ENCODE peak calls at places on chromosomes 2 and 18, in four cellular contexts. One of them, this sample, is unnamed.

GRCh38 chr2:193294371-193294770 is 1099.6 kb upstream of the TMEFF2 start:
- DNase-seq in WTC11: no peak
- DNase-seq in SK-N-SH: no peak
- DNase-seq in H1: no peak
- DNase-seq in this sample: no peak

GRCh38 chr2:215311625-215312394 is at the start of gene ATIC:
- DNase-seq in WTC11: peak; percentile 95
- DNase-seq in SK-N-SH: peak; percentile 96
- DNase-seq in H1: peak; percentile 91
- DNase-seq in this sample: peak; percentile 85

GRCh38 chr2:151570191-151570590 is 160.5 kb downstream of the RIF1 start:
- DNase-seq in WTC11: no peak
- DNase-seq in SK-N-SH: no peak
- DNase-seq in H1: no peak
- DNase-seq in this sample: no peak

GRCh38 chr18:59273936-59274928 is 978 bp upstream of the RAX start:
- DNase-seq in WTC11: peak; percentile 58
- DNase-seq in SK-N-SH: no peak
- DNase-seq in H1: peak; percentile 77
- DNase-seq in this sample: no peak

GRCh38 chr18:41842886-41843285 is 112.1 kb upstream of the PIK3C3 start:
- DNase-seq in WTC11: no peak
- DNase-seq in SK-N-SH: no peak
- DNase-seq in H1: no peak
- DNase-seq in this sample: no peak

GRCh38 chr2:233803292-233803911 is 25.3 kb downstream of the MROH2A start:
- DNase-seq in WTC11: no peak
- DNase-seq in SK-N-SH: no peak
- DNase-seq in H1: peak; percentile 7
- DNase-seq in this sample: no peak

GRCh38 chr2:45826889-45827635 is 175.6 kb downstream of the PRKCE start:
- DNase-seq in WTC11: no peak
- DNase-seq in SK-N-SH: no peak
- DNase-seq in H1: no peak
- DNase-seq in this sample: no peak

GRCh38 chr2:16318474-16319195 is 347.0 kb downstream of the CYRIA start:
- DNase-seq in WTC11: no peak
- DNase-seq in SK-N-SH: no peak
- DNase-seq in H1: no peak
- DNase-seq in this sample: peak; percentile 35

GRCh38 chr18:59029663-59030421 is 109.8 kb upstream of the SEC11C start:
- DNase-seq in WTC11: no peak
- DNase-seq in SK-N-SH: no peak
- DNase-seq in H1: peak; percentile 48
- DNase-seq in this sample: no peak

GRCh38 chr2:121634354-121635307 is 14.6 kb downstream of the CLASP1 start:
- DNase-seq in WTC11: no peak
- DNase-seq in SK-N-SH: no peak
- DNase-seq in H1: no peak
- DNase-seq in this sample: no peak

GRCh38 chr2:242011991-242012764 is 142.6 kb downstream of the RTP5 start:
- DNase-seq in WTC11: no peak
- DNase-seq in SK-N-SH: no peak
- DNase-seq in H1: no peak
- DNase-seq in this sample: no peak

GRCh38 chr2:227592694-227593387 is 5.9 kb upstream of the SCYGR2 start:
- DNase-seq in WTC11: no peak
- DNase-seq in SK-N-SH: no peak
- DNase-seq in H1: no peak
- DNase-seq in this sample: no peak

GRCh38 chr18:40414155-40414754 is 1540.8 kb upstream of the PIK3C3 start:
- DNase-seq in WTC11: no peak
- DNase-seq in SK-N-SH: no peak
- DNase-seq in H1: no peak
- DNase-seq in this sample: no peak

GRCh38 chr2:101152195-101153076 is 1.3 kb upstream of the TBC1D8 start:
- DNase-seq in WTC11: peak; percentile 58
- DNase-seq in SK-N-SH: peak; percentile 47
- DNase-seq in H1: peak; percentile 76
- DNase-seq in this sample: peak; percentile 56

GRCh38 chr2:220198911-220199310 is 571.5 kb downstream of the SLC4A3 start:
- DNase-seq in WTC11: no peak
- DNase-seq in SK-N-SH: no peak
- DNase-seq in H1: no peak
- DNase-seq in this sample: no peak

GRCh38 chr2:3656762-3657691 is 973 bp upstream of the ALLC start:
- DNase-seq in WTC11: no peak
- DNase-seq in SK-N-SH: no peak
- DNase-seq in H1: no peak
- DNase-seq in this sample: no peak

GRCh38 chr18:64037812-64038414 is 68.0 kb downstream of the SERPINB8 start:
- DNase-seq in WTC11: no peak
- DNase-seq in SK-N-SH: peak; percentile 70
- DNase-seq in H1: no peak
- DNase-seq in this sample: peak; percentile 14

GRCh38 chr2:3041841-3042600 is 335.6 kb downstream of the EIPR1 start:
- DNase-seq in WTC11: no peak
- DNase-seq in SK-N-SH: peak; percentile 90
- DNase-seq in H1: no peak
- DNase-seq in this sample: no peak

GRCh38 chr18:24108621-24109020 is 30.2 kb upstream of the CABYR start:
- DNase-seq in WTC11: no peak
- DNase-seq in SK-N-SH: no peak
- DNase-seq in H1: no peak
- DNase-seq in this sample: no peak

GRCh38 chr18:25535495-25535894 is 183.5 kb upstream of the ZNF521 start:
- DNase-seq in WTC11: no peak
- DNase-seq in SK-N-SH: no peak
- DNase-seq in H1: no peak
- DNase-seq in this sample: no peak

GRCh38 chr2:84302513-84303412 is 156.3 kb downstream of the SUCLG1 start:
- DNase-seq in WTC11: peak; percentile 55
- DNase-seq in SK-N-SH: peak; percentile 64
- DNase-seq in H1: peak; percentile 61
- DNase-seq in this sample: peak; percentile 76

GRCh38 chr18:49486617-49486958 is 446 bp downstream of the C18orf32 start:
- DNase-seq in WTC11: no peak
- DNase-seq in SK-N-SH: no peak
- DNase-seq in H1: no peak
- DNase-seq in this sample: no peak

GRCh38 chr2:86785456-86785855 is 5.3 kb downstream of the CD8A start:
- DNase-seq in WTC11: no peak
- DNase-seq in SK-N-SH: no peak
- DNase-seq in H1: no peak
- DNase-seq in this sample: no peak

GRCh38 chr18:32093106-32093511 is 1.4 kb downstream of the RNF138 start:
- DNase-seq in WTC11: peak; percentile 52
- DNase-seq in SK-N-SH: no peak
- DNase-seq in H1: peak; percentile 68
- DNase-seq in this sample: no peak

GRCh38 chr2:2867371-2867770 is 510.2 kb downstream of the EIPR1 start:
- DNase-seq in WTC11: no peak
- DNase-seq in SK-N-SH: no peak
- DNase-seq in H1: no peak
- DNase-seq in this sample: no peak

GRCh38 chr18:52339891-52340371 is at the start of gene DCC:
- DNase-seq in WTC11: peak; percentile 68
- DNase-seq in SK-N-SH: peak; percentile 68
- DNase-seq in H1: peak; percentile 72
- DNase-seq in this sample: peak; percentile 0

GRCh38 chr2:163681765-163682164 is 54.0 kb downstream of the FIGN start:
- DNase-seq in WTC11: no peak
- DNase-seq in SK-N-SH: no peak
- DNase-seq in H1: no peak
- DNase-seq in this sample: no peak

GRCh38 chr2:109736177-109736827 is 57.8 kb upstream of the RGPD5 start:
- DNase-seq in WTC11: peak; percentile 43
- DNase-seq in SK-N-SH: peak; percentile 60
- DNase-seq in H1: no peak
- DNase-seq in this sample: peak; percentile 16

GRCh38 chr18:65365245-65365955 is 385.4 kb upstream of the CDH7 start:
- DNase-seq in WTC11: no peak
- DNase-seq in SK-N-SH: no peak
- DNase-seq in H1: no peak
- DNase-seq in this sample: no peak

GRCh38 chr18:13726972-13727331 is 479 bp downstream of the RNMT start:
- DNase-seq in WTC11: peak; percentile 52
- DNase-seq in SK-N-SH: no peak
- DNase-seq in H1: peak; percentile 69
- DNase-seq in this sample: peak; percentile 31

GRCh38 chr18:13726228-13726971 is at the start of the genes FAM210A and RNMT:
- DNase-seq in WTC11: peak; percentile 87
- DNase-seq in SK-N-SH: peak; percentile 90
- DNase-seq in H1: peak; percentile 89
- DNase-seq in this sample: peak; percentile 83

GRCh38 chr18:13725566-13726227 is 661 bp downstream of the FAM210A start:
- DNase-seq in WTC11: no peak
- DNase-seq in SK-N-SH: no peak
- DNase-seq in H1: no peak
- DNase-seq in this sample: peak; percentile 14

GRCh38 chr18:13730486-13730885 is 4.0 kb downstream of the RNMT start:
- DNase-seq in WTC11: no peak
- DNase-seq in SK-N-SH: no peak
- DNase-seq in H1: no peak
- DNase-seq in this sample: no peak
- TF ChIP-seq TEAD4 in WTC11: no peak
- TF ChIP-seq TEAD4 in SK-N-SH: no peak
- TF ChIP-seq TEAD4 in H1: no peak
- TF ChIP-seq TEAD4 in this sample: no peak

GRCh38 chr2:127721311-127721977 is 20.1 kb downstream of the SFT2D3 start:
- DNase-seq in WTC11: no peak
- DNase-seq in SK-N-SH: no peak
- DNase-seq in H1: no peak
- DNase-seq in this sample: no peak
- TF ChIP-seq TEAD4 in WTC11: no peak
- TF ChIP-seq TEAD4 in SK-N-SH: no peak
- TF ChIP-seq TEAD4 in H1: no peak
- TF ChIP-seq TEAD4 in this sample: no peak

GRCh38 chr18:76492669-76493212 is 2.3 kb downstream of the ZNF516 start:
- DNase-seq in WTC11: peak; percentile 100
- DNase-seq in SK-N-SH: peak; percentile 95
- DNase-seq in H1: peak; percentile 100
- DNase-seq in this sample: peak; percentile 82
- TF ChIP-seq TEAD4 in WTC11: no peak
- TF ChIP-seq TEAD4 in SK-N-SH: no peak
- TF ChIP-seq TEAD4 in H1: no peak
- TF ChIP-seq TEAD4 in this sample: no peak

GRCh38 chr2:219079417-219079816 is 18.7 kb upstream of the IHH start:
- DNase-seq in WTC11: no peak
- DNase-seq in SK-N-SH: no peak
- DNase-seq in H1: no peak
- DNase-seq in this sample: no peak

GRCh38 chr2:219072741-219073140 is 12.0 kb upstream of the IHH start:
- DNase-seq in WTC11: no peak
- DNase-seq in SK-N-SH: no peak
- DNase-seq in H1: no peak
- DNase-seq in this sample: no peak

GRCh38 chr2:219073413-219074129 is 12.8 kb upstream of the IHH start:
- DNase-seq in WTC11: peak; percentile 66
- DNase-seq in SK-N-SH: peak; percentile 68
- DNase-seq in H1: peak; percentile 63
- DNase-seq in this sample: peak; percentile 27

GRCh38 chr2:219078126-219078525 is 17.4 kb upstream of the IHH start:
- DNase-seq in WTC11: no peak
- DNase-seq in SK-N-SH: no peak
- DNase-seq in H1: no peak
- DNase-seq in this sample: no peak

DNA sequence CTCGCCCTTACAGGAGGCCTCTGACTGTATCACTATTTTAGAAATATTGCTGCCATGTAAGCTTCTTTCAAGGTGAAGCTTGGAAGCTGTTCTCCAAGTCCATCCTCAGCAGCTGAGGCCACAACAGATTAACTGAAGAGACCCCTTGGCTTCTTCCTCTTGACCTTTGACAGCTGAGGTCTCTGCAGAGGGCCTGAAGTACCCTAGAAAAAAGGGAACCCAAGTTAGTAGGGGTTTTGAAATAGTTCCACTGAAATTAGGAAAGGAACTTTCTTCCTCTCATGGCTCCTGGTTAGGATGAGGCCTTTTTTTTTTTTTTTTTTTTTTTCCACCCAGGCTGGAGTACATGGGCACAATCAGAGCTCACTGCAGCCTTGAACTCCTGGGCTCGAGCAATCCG is 15.5 kb upstream of the IHH start:
- DNase-seq in WTC11: no peak
- DNase-seq in SK-N-SH: no peak
- DNase-seq in H1: no peak
- DNase-seq in this sample: no peak
- TF ChIP-seq TEAD4 in WTC11: no peak
- TF ChIP-seq TEAD4 in SK-N-SH: no peak
- TF ChIP-seq TEAD4 in H1: no peak
- TF ChIP-seq TEAD4 in this sample: no peak

GRCh38 chr2:240593026-240593702 is 6.6 kb downstream of the CAPN10 start:
- DNase-seq in WTC11: peak; percentile 4
- DNase-seq in SK-N-SH: no peak
- DNase-seq in H1: no peak
- DNase-seq in this sample: no peak
- TF ChIP-seq TEAD4 in WTC11: no peak
- TF ChIP-seq TEAD4 in SK-N-SH: no peak
- TF ChIP-seq TEAD4 in H1: no peak
- TF ChIP-seq TEAD4 in this sample: no peak

DNA sequence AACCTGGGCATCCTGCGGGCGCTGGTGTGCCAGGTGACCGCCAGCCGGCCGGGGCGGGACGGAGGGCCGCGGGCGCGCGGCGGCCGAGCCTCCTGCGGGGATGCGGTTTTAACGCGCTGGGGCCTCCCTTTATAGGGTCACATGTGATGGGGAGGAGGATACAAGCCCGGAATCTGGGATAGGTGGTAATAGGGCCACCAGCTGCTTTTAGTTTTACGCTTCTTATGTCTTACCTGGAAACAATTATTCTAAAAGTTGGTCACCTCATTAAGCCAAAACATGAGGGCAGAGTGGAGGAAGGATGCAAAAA is 600 bp downstream of the DCAF17 start:
- DNase-seq in WTC11: peak; percentile 72
- DNase-seq in SK-N-SH: no peak
- DNase-seq in H1: no peak
- DNase-seq in this sample: peak; percentile 75
- TF ChIP-seq TEAD4 in WTC11: peak; percentile 50
- TF ChIP-seq TEAD4 in SK-N-SH: no peak
- TF ChIP-seq TEAD4 in H1: no peak
- TF ChIP-seq TEAD4 in this sample: no peak